ENCODE peak calls at places on chromosomes 2 and 18, in four cellular contexts. I, G, L and S are unnamed samples. For H3K4me1, the result is how much of the 10 kb centered on the place peaks cover.

GRCh38 chr2:201674794-201675193 is 23.6 kb downstream of the MPP4 start:
- DNase-seq in L (no peak), I (no peak), G (no peak), S (no peak)

GRCh38 chr2:75466708-75467311 is 93.9 kb downstream of the EVA1A start:
- DNase-seq in I (no peak), L (no peak), G (no peak), S (no peak)

GRCh38 chr18:48888681-48889080 is 62.1 kb downstream of the SMAD7 start:
- DNase-seq in L (no peak), I (no peak), G (peak), S (no peak)

GRCh38 chr2:149094217-149095015 is 55.9 kb downstream of the LYPD6B start:
- DNase-seq in L (no peak), I (no peak), G (no peak), S (no peak)

GRCh38 chr18:3074094-3074493 is 61.1 kb upstream of the LPIN2 start:
- DNase-seq in I (no peak), G (no peak), L (no peak), S (no peak)

GRCh38 chr2:216478151-216478550 is 20.5 kb upstream of the RPL37A start:
- DNase-seq in G (no peak), L (no peak), I (no peak), S (no peak)

GRCh38 chr18:8949206-8949605 is 153.3 kb upstream of the NDUFV2 start:
- DNase-seq in I (no peak), L (no peak), G (no peak), S (no peak)

GRCh38 chr18:67400502-67401117 is 115.9 kb downstream of the DSEL start:
- DNase-seq in I (no peak), G (no peak), L (no peak), S (no peak)

GRCh38 chr2:218448934-218449333 is 30.0 kb downstream of the VIL1 start:
- DNase-seq in G (no peak), I (no peak), L (no peak), S (no peak)

GRCh38 chr2:218015831-218016521 is 13.2 kb upstream of the TNS1 start:
- DNase-seq in G (no peak), L (no peak), I (peak), S (no peak)

GRCh38 chr18:10029711-10030110 is 115.9 kb downstream of the VAPA start:
- DNase-seq in L (no peak), I (no peak), G (no peak), S (no peak)

GRCh38 chr2:109702250-109702985 is 88.3 kb downstream of the SOWAHC start:
- DNase-seq in L (no peak), G (no peak), I (no peak), S (no peak)

GRCh38 chr2:55919574-55919973 is 4.0 kb downstream of the EFEMP1 start:
- DNase-seq in I (no peak), G (no peak), L (no peak), S (no peak)

GRCh38 chr18:51070545-51070944 is 40.5 kb downstream of the SMAD4 start:
- DNase-seq in L (no peak), G (no peak), I (no peak), S (no peak)

GRCh38 chr2:171394164-171394725 is 39.5 kb downstream of the METTL8 start:
- DNase-seq in I (no peak), G (no peak), L (no peak), S (no peak)

DNA sequence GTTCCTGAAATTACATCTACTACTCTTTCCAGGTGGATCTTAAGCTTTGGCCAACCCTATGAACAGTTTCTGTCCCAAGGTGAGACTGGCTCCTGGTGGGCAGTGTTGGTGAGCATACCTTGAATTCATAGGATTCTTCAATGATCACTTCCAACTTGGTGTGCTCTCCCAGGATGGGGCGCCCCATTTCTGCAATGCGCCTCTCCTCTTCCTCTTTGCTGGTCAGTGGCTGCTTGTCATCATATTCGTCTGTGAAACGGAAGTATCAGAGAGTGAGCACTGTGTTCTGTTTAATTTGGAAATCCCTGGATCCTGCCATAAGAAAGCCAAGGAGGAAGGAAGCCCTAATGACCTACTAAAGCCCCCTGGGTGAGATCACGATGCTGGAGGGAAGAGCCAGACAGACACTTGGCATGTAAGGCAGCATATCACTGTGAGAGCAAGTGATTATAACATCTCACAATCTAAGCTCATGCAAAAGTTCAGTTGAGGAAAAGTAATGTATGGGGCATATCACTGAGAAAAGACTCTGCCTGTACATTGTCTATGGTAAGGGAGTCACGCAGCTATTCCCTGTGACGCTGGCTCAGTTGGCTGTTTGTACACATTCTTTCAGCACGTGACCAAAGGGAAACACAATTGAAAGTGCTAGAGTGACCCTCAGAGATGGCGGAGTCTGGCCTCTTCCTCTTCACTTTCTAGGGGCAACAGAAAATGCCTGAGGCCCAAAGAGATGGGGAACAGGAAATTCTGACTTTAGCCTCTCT is 287.0 kb downstream of the SLC8A1 start:
- DNase-seq in L (no peak), G (no peak), I (no peak), S (no peak)
- H3K4me3 ChIP-seq in L (no peak), G (no peak), I (no peak), S (no peak)

GRCh38 chr2:97718051-97718882 is 4.9 kb downstream of the ZAP70 start:
- DNase-seq in G (peak), L (peak), I (no peak), S (no peak)

GRCh38 chr2:97718942-97719341 is 5.6 kb downstream of the ZAP70 start:
- DNase-seq in G (no peak), L (no peak), I (no peak), S (no peak)

GRCh38 chr2:97719362-97720155 is 6.2 kb downstream of the ZAP70 start:
- DNase-seq in I (no peak), G (no peak), L (no peak), S (no peak)

GRCh38 chr2:97722227-97722626 is 8.9 kb downstream of the ZAP70 start:
- DNase-seq in L (no peak), I (no peak), G (no peak), S (no peak)

DNA sequence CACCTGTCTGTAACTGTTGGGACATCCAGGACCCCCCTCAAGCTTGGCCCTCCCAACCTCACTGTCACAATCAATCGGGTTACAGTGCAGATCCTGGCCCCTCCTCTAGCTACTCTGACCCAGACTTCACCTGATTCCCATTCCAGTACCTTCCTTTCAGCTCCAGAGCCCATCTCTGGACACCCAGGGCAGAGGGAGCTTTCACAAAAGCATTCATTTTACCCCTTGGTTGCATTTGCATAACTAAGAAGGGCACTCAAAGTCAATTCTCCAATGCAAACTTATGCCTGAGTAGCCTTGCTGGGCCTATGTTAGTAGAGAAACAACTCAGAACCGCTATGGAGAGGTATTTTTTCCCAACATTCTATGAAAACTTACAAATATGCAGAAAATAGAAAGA is 7.4 kb downstream of the ZAP70 start:
- DNase-seq in G (no peak), I (no peak), L (no peak), S (no peak)
- H3K4me1 ChIP-seq in G (under half), I (under half), L (half or more), S (under half)

DNA sequence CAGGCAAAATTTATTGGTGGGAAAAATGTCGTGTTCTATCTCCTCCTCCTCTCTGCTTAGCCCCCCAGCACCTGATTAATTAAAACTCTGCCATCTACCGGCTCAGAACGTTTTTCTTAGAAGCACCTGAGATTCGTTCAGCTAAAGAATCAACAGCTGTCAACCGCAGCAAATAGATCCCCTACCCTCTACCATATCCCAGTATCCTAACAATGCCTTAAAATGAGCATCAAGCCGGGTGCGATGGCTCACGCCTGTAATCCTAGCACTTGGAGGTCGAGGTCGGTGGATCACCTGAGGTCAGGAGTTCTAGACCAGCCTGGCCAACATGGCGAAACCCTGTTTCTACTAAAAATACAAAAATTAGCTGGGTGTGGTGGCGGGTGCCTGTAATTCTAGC is 165.4 kb downstream of the FMNL2 start:
- DNase-seq in G (no peak), L (no peak), I (no peak), S (no peak)
- H3K27ac ChIP-seq in G (peak), L (no peak), I (no peak), S (peak)

DNA sequence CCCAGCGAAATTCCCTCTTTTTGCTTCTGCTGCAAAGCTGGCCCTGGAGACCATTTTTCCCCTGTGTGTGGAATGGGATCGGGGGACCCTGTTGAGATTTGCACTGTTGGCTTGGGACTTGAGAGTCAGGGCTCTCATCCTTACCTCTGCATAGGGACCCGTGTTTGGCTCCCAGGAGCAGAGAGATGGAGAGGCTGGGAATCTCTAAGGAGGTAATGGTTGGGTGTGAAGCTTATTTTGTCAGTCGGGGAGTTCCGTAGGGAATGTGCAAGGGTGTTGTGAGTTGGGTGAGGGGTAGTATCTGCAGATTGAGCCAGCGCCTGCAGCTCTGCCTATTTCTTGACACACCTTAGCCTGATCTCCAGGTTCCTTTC is 4.5 kb downstream of the GATA6 start:
- DNase-seq in L (no peak), I (no peak), G (no peak), S (no peak)
- H3K4me3 ChIP-seq in L (no peak), I (peak), G (peak), S (peak)

GRCh38 chr2:158967731-158968395 is 577 bp upstream of the TANC1 start:
- DNase-seq in G (peak), L (no peak), I (peak), S (peak)
- H3K4me1 ChIP-seq in G (under half), L (under half), I (under half), S (under half)

GRCh38 chr18:23635283-23636040 is 27.2 kb downstream of the ANKRD29 start:
- DNase-seq in I (no peak), L (no peak), G (no peak), S (no peak)

GRCh38 chr18:23634692-23635091 is 28.0 kb downstream of the ANKRD29 start:
- DNase-seq in G (no peak), L (no peak), I (no peak), S (no peak)

GRCh38 chr18:23632615-23633014 is 30.1 kb downstream of the ANKRD29 start:
- DNase-seq in G (no peak), L (no peak), I (no peak), S (no peak)

GRCh38 chr18:23640023-23640422 is 22.7 kb downstream of the ANKRD29 start:
- DNase-seq in G (no peak), I (no peak), L (no peak), S (no peak)

GRCh38 chr18:23636041-23636399 is 26.7 kb downstream of the ANKRD29 start:
- DNase-seq in L (no peak), I (no peak), G (no peak), S (no peak)
- H3K27ac ChIP-seq in L (no peak), I (no peak), G (no peak), S (no peak)